ENCODE peak calls at places on chromosome 15, in ten cellular contexts. V, M, X, S, N, U, Q, P, F and Y are unnamed samples.
A peak's percentile ranks its signal among the peaks of the same experiment; 100 is the strongest.

GRCh38 chr15:75653347-75653913 is 5.7 kb downstream of the SNX33 start:
- DNase-seq in V (no peak), M (no peak), X (peak; percentile 57), S (no peak), N (no peak), U (no peak), Q (no peak), P (no peak), F (no peak), Y (no peak)

GRCh38 chr15:41881925-41882688 is 11.7 kb downstream of the SPTBN5 start:
- DNase-seq in V (no peak), M (no peak), X (peak; percentile 65), S (peak; percentile 32), N (no peak), U (no peak), Q (no peak), P (no peak), F (no peak), Y (no peak)

GRCh38 chr15:70271422-70272088 is 173.8 kb upstream of the TLE3 start:
- DNase-seq in V (no peak), M (no peak), X (peak; percentile 22), S (peak; percentile 68), N (no peak), U (peak; percentile 79), Q (peak; percentile 98), P (no peak), F (peak; percentile 95), Y (no peak)

GRCh38 chr15:72136170-72137051 is 18.2 kb downstream of the SENP8 start:
- DNase-seq in V (no peak), M (no peak), X (no peak), S (no peak), N (no peak), U (no peak), Q (no peak), P (no peak), F (no peak), Y (no peak)

GRCh38 chr15:42101861-42102260 is 7.5 kb upstream of the PLA2G4D start:
- DNase-seq in V (no peak), M (no peak), X (no peak), S (no peak), N (no peak), U (no peak), Q (peak; percentile 34), P (no peak), F (no peak), Y (no peak)

GRCh38 chr15:81749667-81750360 is 296.0 kb downstream of the MEX3B start:
- DNase-seq in V (no peak), M (no peak), X (no peak), S (no peak), N (no peak), U (no peak), Q (no peak), P (no peak), F (no peak), Y (no peak)

GRCh38 chr15:55248895-55249294 is 40.7 kb downstream of the RAB27A start:
- DNase-seq in V (no peak), M (no peak), X (no peak), S (no peak), N (no peak), U (no peak), Q (no peak), P (no peak), F (no peak), Y (no peak)

GRCh38 chr15:31305375-31305774 is 21.3 kb upstream of the KLF13 start:
- DNase-seq in V (no peak), M (no peak), X (peak; percentile 17), S (no peak), N (peak; percentile 39), U (no peak), Q (no peak), P (no peak), F (no peak), Y (no peak)

GRCh38 chr15:78752492-78753358 is 58.5 kb downstream of the ADAMTS7 start:
- DNase-seq in V (no peak), M (no peak), X (peak; percentile 82), S (no peak), N (no peak), U (no peak), Q (no peak), P (peak; percentile 27), F (no peak), Y (no peak)

GRCh38 chr15:78709263-78709882 is 68.4 kb upstream of the CHRNB4 start:
- DNase-seq in V (no peak), M (peak; percentile 46), X (peak; percentile 76), S (peak; percentile 68), N (peak; percentile 92), U (no peak), Q (peak; percentile 19), P (peak; percentile 77), F (peak; percentile 7), Y (no peak)

GRCh38 chr15:33149919-33150318 is 44.6 kb downstream of the FMN1 start:
- DNase-seq in V (no peak), M (no peak), X (no peak), S (no peak), N (no peak), U (peak; percentile 57), Q (no peak), P (no peak), F (peak; percentile 30), Y (no peak)

GRCh38 chr15:74157868-74158827 is 15.4 kb upstream of the ISLR start:
- DNase-seq in V (no peak), M (no peak), X (no peak), S (no peak), N (no peak), U (no peak), Q (no peak), P (no peak), F (no peak), Y (no peak)

GRCh38 chr15:74156678-74157411 is 16.7 kb upstream of the ISLR start:
- DNase-seq in V (no peak), M (no peak), X (peak; percentile 62), S (no peak), N (no peak), U (no peak), Q (no peak), P (no peak), F (no peak), Y (no peak)

GRCh38 chr15:74159773-74160172 is 13.7 kb upstream of the ISLR start:
- DNase-seq in V (no peak), M (no peak), X (no peak), S (no peak), N (no peak), U (no peak), Q (no peak), P (no peak), F (no peak), Y (no peak)

GRCh38 chr15:74158855-74159650 is 14.5 kb upstream of the ISLR start:
- DNase-seq in V (peak; percentile 69), M (no peak), X (no peak), S (no peak), N (no peak), U (no peak), Q (no peak), P (no peak), F (no peak), Y (no peak)

DNA sequence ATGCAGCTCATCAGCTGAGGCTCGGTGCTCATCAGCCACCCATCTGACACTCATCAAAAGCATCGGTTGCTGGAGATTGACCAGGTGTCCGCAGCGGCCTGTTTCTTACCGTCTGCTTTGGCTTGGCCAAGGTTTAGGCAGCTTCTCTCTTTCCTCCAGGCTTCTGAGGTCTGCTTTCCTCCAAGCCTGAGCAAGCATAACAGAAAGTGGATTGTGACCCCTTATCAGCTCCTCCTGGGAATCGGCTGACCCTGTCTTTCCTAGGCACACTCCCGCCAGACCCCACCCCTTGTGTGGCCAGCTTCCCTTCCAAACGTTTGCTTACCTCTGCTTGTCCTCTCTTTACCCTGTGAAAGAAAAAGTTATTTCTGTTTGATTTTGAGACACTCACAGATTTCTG is 17.5 kb upstream of the ISLR start:
- DNase-seq in V (no peak), M (no peak), X (no peak), S (no peak), N (no peak), U (no peak), Q (no peak), P (no peak), F (no peak), Y (no peak)
- H3K27ac ChIP-seq in V (no peak overlapping the region), M (no peak overlapping the region), X (no peak overlapping the region), S (no peak overlapping the region), N (no peak overlapping the region), U (no peak overlapping the region), Q (no peak overlapping the region), P (no peak overlapping the region), F (no peak overlapping the region), Y (no peak overlapping the region)

GRCh38 chr15:50128266-50128665 is 9.2 kb upstream of the ATP8B4 start:
- DNase-seq in V (no peak), M (no peak), X (peak; percentile 82), S (peak; percentile 79), N (no peak), U (no peak), Q (no peak), P (peak; percentile 75), F (no peak), Y (no peak)
- TF ChIP-seq CTCF in V (no peak), M (no peak), X (no peak), S (no peak), N (no peak), U (no peak), Q (peak; percentile 30), P (no peak), F (no peak), Y (no peak)

GRCh38 chr15:88646951-88647350 is 8.1 kb downstream of the ISG20 start:
- DNase-seq in V (no peak), M (no peak), X (no peak), S (no peak), N (no peak), U (no peak), Q (no peak), P (peak; percentile 41), F (no peak), Y (no peak)
- H3K27ac ChIP-seq in V (no peak overlapping the region), M (no peak overlapping the region), X (no peak overlapping the region), S (no peak overlapping the region), N (no peak overlapping the region), U (no peak overlapping the region), Q (no peak overlapping the region), P (no peak overlapping the region), F (no peak overlapping the region), Y (no peak overlapping the region)

GRCh38 chr15:40440300-40441011 is at the start of gene BAHD1:
- DNase-seq in V (peak; percentile 76), M (peak; percentile 87), X (peak; percentile 98), S (peak; percentile 97), N (peak; percentile 99), U (peak; percentile 79), Q (peak; percentile 91), P (peak; percentile 97), F (peak; percentile 92), Y (peak; percentile 75)

GRCh38 chr15:40443255-40443654 is 2.5 kb downstream of the BAHD1 start:
- DNase-seq in V (no peak), M (no peak), X (no peak), S (no peak), N (no peak), U (no peak), Q (no peak), P (no peak), F (no peak), Y (no peak)

GRCh38 chr15:40443846-40444245 is 3.1 kb downstream of the BAHD1 start:
- DNase-seq in V (no peak), M (no peak), X (no peak), S (no peak), N (no peak), U (no peak), Q (no peak), P (no peak), F (no peak), Y (no peak)

GRCh38 chr15:40441012-40441735 is 421 bp downstream of the BAHD1 start:
- DNase-seq in V (no peak), M (no peak), X (peak; percentile 47), S (no peak), N (no peak), U (no peak), Q (no peak), P (no peak), F (no peak), Y (no peak)

GRCh38 chr15:40441736-40442531 is 1.2 kb downstream of the BAHD1 start:
- DNase-seq in V (no peak), M (no peak), X (peak; percentile 41), S (peak; percentile 19), N (no peak), U (no peak), Q (no peak), P (no peak), F (no peak), Y (no peak)
- TF ChIP-seq CTCF in V (peak; percentile 24), M (peak; percentile 21), X (peak; percentile 29), S (no peak), N (peak; percentile 29), U (peak; percentile 46), Q (peak; percentile 8), P (no peak), F (peak; percentile 23), Y (peak; percentile 9)